ENCODE peak calls at places on chromosomes 1 and 21, in six cellular contexts. G, A, I, L, M and K are unnamed samples.
A peak's percentile ranks its signal among the peaks of the same experiment; 100 is the strongest.

GRCh38 chr1:101846820-101847219 is 149.9 kb downstream of the OLFM3 start:
- DNase-seq in G (no peak), L (no peak), A (no peak), M (peak; percentile 57), I (no peak), K (peak; percentile 7)

GRCh38 chr1:6614019-6614952 is 755 bp downstream of the PHF13 start:
- DNase-seq in A (no peak), G (peak; percentile 84), I (no peak), L (peak; percentile 62), M (no peak), K (no peak)

GRCh38 chr1:99849413-99849743 is 783 bp upstream of the AGL start:
- DNase-seq in L (peak; percentile 2), M (no peak), G (no peak), I (no peak), A (peak; percentile 8), K (no peak)

GRCh38 chr1:235766794-235767285 is 99.9 kb downstream of the LYST start:
- DNase-seq in I (no peak), L (no peak), M (no peak), G (no peak), A (no peak), K (no peak)

GRCh38 chr1:221736714-221737113 is 5.2 kb downstream of the DUSP10 start:
- DNase-seq in A (no peak), L (no peak), I (no peak), M (peak; percentile 15), G (no peak), K (no peak)

GRCh38 chr1:219398815-219399396 is 214.0 kb downstream of the ZC3H11B start:
- DNase-seq in L (no peak), A (no peak), G (no peak), I (no peak), M (no peak), K (no peak)

GRCh38 chr1:72283204-72284083 is 1.1 kb upstream of the NEGR1 start:
- DNase-seq in I (no peak), A (peak; percentile 73), L (no peak), M (peak; percentile 94), G (peak; percentile 11), K (peak; percentile 78)

GRCh38 chr21:44854664-44855446 is 18.6 kb downstream of the PTTG1IP start:
- DNase-seq in G (no peak), M (no peak), I (no peak), L (no peak), A (no peak), K (no peak)